ENCODE peak calls at places on chromosomes 11 and 22, in four cellular contexts. One of them, this sample, is unnamed.

GRCh38 chr22:35016909-35017308 is 49.0 kb upstream of the ISX start:
- DNase-seq in HepG2: no peak
- DNase-seq in HCT116: no peak
- DNase-seq in K562: no peak
- DNase-seq in this sample: no peak

GRCh38 chr11:76226626-76227025 is 20.3 kb upstream of the WNT11 start:
- DNase-seq in K562: no peak
- DNase-seq in HepG2: no peak
- DNase-seq in HCT116: no peak
- DNase-seq in this sample: no peak

GRCh38 chr11:1572200-1573076 is at the start of gene DUSP8:
- DNase-seq in HCT116: peak; percentile 53
- DNase-seq in K562: peak; percentile 98
- DNase-seq in HepG2: peak; percentile 46
- DNase-seq in this sample: no peak

GRCh38 chr22:38572065-38572464 is 2.1 kb upstream of the DMC1 start:
- DNase-seq in HepG2: peak; percentile 38
- DNase-seq in K562: peak; percentile 35
- DNase-seq in HCT116: peak; percentile 24
- DNase-seq in this sample: no peak

GRCh38 chr11:132047167-132047566 is 676.8 kb downstream of the NTM start:
- DNase-seq in HCT116: no peak
- DNase-seq in HepG2: no peak
- DNase-seq in K562: no peak
- DNase-seq in this sample: no peak

GRCh38 chr22:19876941-19877625 is 22.4 kb upstream of the GNB1L start:
- DNase-seq in K562: no peak
- DNase-seq in HepG2: no peak
- DNase-seq in HCT116: no peak
- DNase-seq in this sample: no peak

GRCh38 chr11:72039108-72039850 is 40.6 kb downstream of the IL18BP start:
- DNase-seq in HepG2: no peak
- DNase-seq in HCT116: no peak
- DNase-seq in K562: no peak
- DNase-seq in this sample: no peak

GRCh38 chr11:85495918-85496317 is 131.2 kb downstream of the DLG2 start:
- DNase-seq in HepG2: no peak
- DNase-seq in HCT116: no peak
- DNase-seq in K562: no peak
- DNase-seq in this sample: no peak

GRCh38 chr22:49962012-49962750 is 1.6 kb downstream of the PIM3 start:
- DNase-seq in HCT116: no peak
- DNase-seq in HepG2: peak; percentile 87
- DNase-seq in K562: peak; percentile 67
- DNase-seq in this sample: no peak

GRCh38 chr22:39450258-39450955 is 6.4 kb upstream of the MGAT3 start:
- DNase-seq in K562: no peak
- DNase-seq in HepG2: no peak
- DNase-seq in HCT116: no peak
- DNase-seq in this sample: no peak

GRCh38 chr11:86066606-86067229 is 2.2 kb downstream of the PICALM start:
- DNase-seq in K562: no peak
- DNase-seq in HepG2: no peak
- DNase-seq in HCT116: no peak
- DNase-seq in this sample: no peak

GRCh38 chr11:75479598-75479986 is 46.1 kb downstream of the GDPD5 start:
- DNase-seq in HCT116: no peak
- DNase-seq in HepG2: no peak
- DNase-seq in K562: no peak
- DNase-seq in this sample: no peak

GRCh38 chr11:61004037-61004641 is 32.7 kb downstream of the CD6 start:
- DNase-seq in HepG2: no peak
- DNase-seq in K562: no peak
- DNase-seq in HCT116: no peak
- DNase-seq in this sample: no peak

GRCh38 chr11:62430350-62430749 is 11.5 kb downstream of the SCGB1A1 start:
- DNase-seq in K562: no peak
- DNase-seq in HepG2: no peak
- DNase-seq in HCT116: no peak
- DNase-seq in this sample: no peak

GRCh38 chr22:17924076-17924475 is 100.3 kb downstream of the MICAL3 start:
- DNase-seq in HepG2: no peak
- DNase-seq in HCT116: no peak
- DNase-seq in K562: no peak
- DNase-seq in this sample: no peak

GRCh38 chr11:33942954-33943353 is 51.1 kb upstream of the LMO2 start:
- DNase-seq in HepG2: no peak
- DNase-seq in K562: no peak
- DNase-seq in HCT116: peak; percentile 3
- DNase-seq in this sample: no peak

GRCh38 chr22:40432167-40432566 is 61.8 kb downstream of the SGSM3 start:
- DNase-seq in HepG2: no peak
- DNase-seq in HCT116: no peak
- DNase-seq in K562: no peak
- DNase-seq in this sample: no peak

GRCh38 chr11:64553554-64554201 is 37.3 kb upstream of the SLC22A12 start:
- DNase-seq in K562: peak; percentile 80
- DNase-seq in HCT116: no peak
- DNase-seq in HepG2: peak; percentile 39
- DNase-seq in this sample: peak; percentile 39

GRCh38 chr11:75482310-75482606 is 43.5 kb downstream of the GDPD5 start:
- DNase-seq in K562: no peak
- DNase-seq in HepG2: no peak
- DNase-seq in HCT116: no peak
- DNase-seq in this sample: no peak

GRCh38 chr11:117618956-117619355 is 178.1 kb downstream of the DSCAML1 start:
- DNase-seq in K562: no peak
- DNase-seq in HCT116: no peak
- DNase-seq in HepG2: no peak
- DNase-seq in this sample: no peak

GRCh38 chr22:49772692-49773091 is 55.0 kb downstream of the BRD1 start:
- DNase-seq in HCT116: no peak
- DNase-seq in K562: peak; percentile 43
- DNase-seq in HepG2: no peak
- DNase-seq in this sample: no peak

GRCh38 chr11:111347723-111348115 is 31.4 kb downstream of the POU2AF1 start:
- DNase-seq in K562: no peak
- DNase-seq in HCT116: no peak
- DNase-seq in HepG2: no peak
- DNase-seq in this sample: no peak

GRCh38 chr11:79400717-79401330 is 40.0 kb downstream of the TENM4 start:
- DNase-seq in K562: peak; percentile 12
- DNase-seq in HCT116: no peak
- DNase-seq in HepG2: peak; percentile 12
- DNase-seq in this sample: no peak

GRCh38 chr11:111978028-111978771 is 41.1 kb downstream of the DIXDC1 start:
- DNase-seq in HCT116: no peak
- DNase-seq in HepG2: no peak
- DNase-seq in K562: no peak
- DNase-seq in this sample: no peak

GRCh38 chr11:10490398-10491232 is 35.6 kb downstream of the AMPD3 start:
- DNase-seq in K562: peak; percentile 87
- DNase-seq in HCT116: peak; percentile 94
- DNase-seq in HepG2: peak; percentile 68
- DNase-seq in this sample: peak; percentile 99

GRCh38 chr22:19818264-19819208 is 36.1 kb downstream of the GNB1L start:
- DNase-seq in HepG2: no peak
- DNase-seq in K562: no peak
- DNase-seq in HCT116: no peak
- DNase-seq in this sample: no peak

DNA sequence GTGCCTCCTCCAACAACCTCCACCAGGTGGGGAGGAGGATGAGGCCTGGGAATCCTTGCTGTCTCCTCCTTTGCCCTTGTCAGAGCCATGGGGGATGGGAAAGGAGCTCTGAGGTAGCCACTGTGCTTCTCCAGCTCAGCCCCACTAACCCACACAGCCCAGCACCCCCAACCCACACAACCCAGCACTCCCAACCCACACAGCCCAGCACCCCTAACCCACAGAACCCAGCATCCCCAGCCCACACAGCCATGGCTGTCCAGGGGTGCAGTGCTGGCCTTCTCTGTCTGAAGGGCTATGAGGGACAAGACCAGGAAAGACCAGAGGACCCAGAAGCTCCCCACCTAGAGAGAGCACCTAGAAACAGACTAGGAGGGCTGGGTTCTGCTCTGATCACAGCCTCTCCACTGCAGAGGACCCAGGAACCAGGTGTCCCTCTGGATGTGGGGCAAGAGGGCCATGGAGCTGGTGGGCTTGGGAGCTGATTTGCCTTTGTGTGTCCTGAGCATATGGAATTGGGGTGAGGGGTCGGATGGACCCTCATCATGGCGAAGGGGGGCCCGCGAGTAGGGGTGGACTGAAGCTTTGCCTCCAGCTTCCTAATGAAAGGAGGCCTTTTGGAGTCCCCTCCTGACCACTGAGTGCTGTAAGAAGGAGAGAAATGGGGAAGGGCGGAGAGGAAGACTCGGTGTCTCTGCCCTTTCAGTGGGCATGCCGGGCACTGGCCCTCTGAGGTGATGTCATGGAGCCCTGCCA is 117.6 kb upstream of the THY1 start:
- DNase-seq in HepG2: no peak
- DNase-seq in K562: no peak
- DNase-seq in HCT116: no peak
- DNase-seq in this sample: no peak
- TF ChIP-seq TCF7L2 in HepG2: no peak
- TF ChIP-seq TCF7L2 in K562: no peak
- TF ChIP-seq TCF7L2 in HCT116: no peak
- TF ChIP-seq TCF7L2 in this sample: no peak

DNA sequence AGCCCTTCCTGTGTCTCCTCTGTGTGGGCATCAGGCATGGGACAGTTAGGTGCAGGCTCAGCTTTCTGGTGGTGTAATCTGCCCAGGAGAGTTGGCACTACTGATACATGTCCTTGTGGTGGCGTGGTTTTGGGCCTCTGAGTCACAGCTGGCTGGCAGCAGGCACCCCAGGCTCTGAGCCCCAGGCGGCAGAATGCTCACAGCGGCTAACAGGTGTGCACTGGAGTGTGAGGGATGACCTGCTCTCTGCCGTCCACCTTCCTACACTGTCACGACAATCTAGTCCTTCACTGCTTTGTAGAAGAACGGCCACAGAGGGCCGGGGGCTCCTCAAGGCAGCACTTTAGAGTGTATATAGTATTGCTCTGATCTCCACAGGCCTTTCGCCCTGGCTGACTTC is 100.3 kb upstream of the PITPNB start:
- DNase-seq in HepG2: no peak
- DNase-seq in HCT116: no peak
- DNase-seq in K562: no peak
- DNase-seq in this sample: no peak
- TF ChIP-seq TCF7L2 in HepG2: no peak
- TF ChIP-seq TCF7L2 in HCT116: no peak
- TF ChIP-seq TCF7L2 in K562: no peak
- TF ChIP-seq TCF7L2 in this sample: no peak

GRCh38 chr11:107915229-107915628 is 13.0 kb upstream of the RAB39A start:
- DNase-seq in HCT116: no peak
- DNase-seq in K562: no peak
- DNase-seq in HepG2: no peak
- DNase-seq in this sample: no peak

GRCh38 chr11:107921997-107922396 is 6.3 kb upstream of the RAB39A start:
- DNase-seq in HepG2: no peak
- DNase-seq in K562: no peak
- DNase-seq in HCT116: no peak
- DNase-seq in this sample: no peak

DNA sequence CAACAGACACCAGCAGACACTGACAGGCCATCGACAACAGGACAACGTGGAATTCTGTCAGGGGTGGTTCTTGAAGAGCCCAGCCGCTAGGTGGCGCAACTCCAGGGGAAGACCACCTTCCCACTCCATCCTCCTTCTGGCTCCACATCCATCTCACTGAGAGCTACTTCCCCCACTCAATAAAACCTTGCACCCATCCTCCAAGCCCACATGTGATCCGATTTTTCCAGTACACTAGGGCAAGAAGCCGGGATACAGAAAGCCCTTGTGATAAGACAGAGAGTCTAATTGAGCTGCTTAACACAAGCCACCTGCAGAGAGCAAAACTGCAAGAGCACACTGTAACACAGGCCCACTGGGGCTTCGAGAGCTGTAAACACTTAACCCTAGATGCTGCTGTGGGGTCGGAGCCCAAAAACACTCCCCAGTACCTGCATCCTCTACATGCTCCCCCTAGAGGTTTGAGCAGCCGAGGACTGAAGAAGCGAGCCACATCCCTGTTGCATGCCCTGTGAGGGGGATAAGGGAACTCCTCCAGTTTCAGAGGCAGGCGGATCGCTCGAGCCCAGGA is 11.5 kb upstream of the RAB39A start:
- DNase-seq in K562: peak; percentile 15
- DNase-seq in HepG2: peak; percentile 19
- DNase-seq in HCT116: no peak
- DNase-seq in this sample: peak; percentile 47
- TF ChIP-seq TCF7L2 in K562: no peak
- TF ChIP-seq TCF7L2 in HepG2: no peak
- TF ChIP-seq TCF7L2 in HCT116: no peak
- TF ChIP-seq TCF7L2 in this sample: no peak

GRCh38 chr22:27139935-27140493 is 482.6 kb downstream of the MIAT start:
- DNase-seq in HCT116: no peak
- DNase-seq in HepG2: no peak
- DNase-seq in K562: no peak
- DNase-seq in this sample: no peak

GRCh38 chr22:27136596-27136995 is 479.2 kb downstream of the MIAT start:
- DNase-seq in HepG2: no peak
- DNase-seq in HCT116: no peak
- DNase-seq in K562: no peak
- DNase-seq in this sample: no peak

GRCh38 chr22:27138471-27138870 is 481.1 kb downstream of the MIAT start:
- DNase-seq in K562: no peak
- DNase-seq in HCT116: no peak
- DNase-seq in HepG2: no peak
- DNase-seq in this sample: no peak

GRCh38 chr22:27135582-27135981 is 478.2 kb downstream of the MIAT start:
- DNase-seq in K562: no peak
- DNase-seq in HCT116: no peak
- DNase-seq in HepG2: peak; percentile 7
- DNase-seq in this sample: no peak

GRCh38 chr22:27137809-27138400 is 480.5 kb downstream of the MIAT start:
- DNase-seq in HCT116: no peak
- DNase-seq in HepG2: no peak
- DNase-seq in K562: no peak
- DNase-seq in this sample: no peak
- TF ChIP-seq TCF7L2 in HCT116: no peak
- TF ChIP-seq TCF7L2 in HepG2: no peak
- TF ChIP-seq TCF7L2 in K562: no peak
- TF ChIP-seq TCF7L2 in this sample: no peak

DNA sequence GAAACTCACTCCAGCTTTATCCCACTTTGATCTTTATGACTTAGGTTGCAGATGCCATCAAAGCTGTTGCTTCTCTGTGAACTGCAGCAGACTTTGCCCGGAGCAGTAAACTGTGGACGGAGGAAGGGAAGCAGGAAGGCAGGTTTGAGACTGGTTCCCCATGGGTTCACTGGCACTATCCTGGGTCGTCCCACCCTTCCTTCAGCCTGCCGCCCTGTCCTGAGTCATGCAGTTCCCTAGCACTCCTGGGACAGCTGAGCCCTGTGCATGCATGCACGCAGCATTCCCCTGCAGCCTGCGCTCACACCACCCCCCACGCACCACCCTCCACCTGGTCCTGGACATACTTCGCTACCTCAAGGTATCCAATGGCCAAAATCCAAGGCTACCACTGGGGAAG is 23.5 kb upstream of the P2RY2 start:
- DNase-seq in K562: no peak
- DNase-seq in HepG2: no peak
- DNase-seq in HCT116: no peak
- DNase-seq in this sample: no peak
- TF ChIP-seq TCF7L2 in K562: no peak
- TF ChIP-seq TCF7L2 in HepG2: no peak
- TF ChIP-seq TCF7L2 in HCT116: no peak
- TF ChIP-seq TCF7L2 in this sample: no peak

This sample was measured in Panc1.